ENCODE peak calls at places on chromosomes 2 and 18, in eight cellular contexts. One of them, this sample, is unnamed.

GRCh38 chr2:44250376-44250775 is 24.9 kb upstream of the SLC3A1 start:
- DNase-seq in IMR-90: no peak
- DNase-seq in SK-MEL-5: no peak
- DNase-seq in fibroblast of gingiva: no peak
- DNase-seq in heart left ventricle: no peak
- DNase-seq in activated CD4-positive, CD25-positive, alpha-beta regulatory T cell treated with anti-CD3 and anti-CD28 coated beads, Interleukin-2, amount 50 U/mL, for 16 hours: no peak
- DNase-seq in AG09309: no peak
- DNase-seq in foreskin fibroblast: no peak
- DNase-seq in this sample: no peak

GRCh38 chr2:212032032-212032431 is 506.6 kb downstream of the ERBB4 start:
- DNase-seq in IMR-90: peak; percentile 78
- DNase-seq in SK-MEL-5: no peak
- DNase-seq in fibroblast of gingiva: peak; percentile 96
- DNase-seq in heart left ventricle: no peak
- DNase-seq in activated CD4-positive, CD25-positive, alpha-beta regulatory T cell treated with anti-CD3 and anti-CD28 coated beads, Interleukin-2, amount 50 U/mL, for 16 hours: no peak
- DNase-seq in AG09309: peak; percentile 58
- DNase-seq in foreskin fibroblast: peak; percentile 57
- DNase-seq in this sample: no peak

GRCh38 chr2:7133521-7133920 is 216.3 kb downstream of the RNF144A start:
- DNase-seq in IMR-90: no peak
- DNase-seq in SK-MEL-5: peak; percentile 56
- DNase-seq in fibroblast of gingiva: no peak
- DNase-seq in heart left ventricle: no peak
- DNase-seq in activated CD4-positive, CD25-positive, alpha-beta regulatory T cell treated with anti-CD3 and anti-CD28 coated beads, Interleukin-2, amount 50 U/mL, for 16 hours: no peak
- DNase-seq in AG09309: no peak
- DNase-seq in foreskin fibroblast: no peak
- DNase-seq in this sample: no peak

GRCh38 chr2:118834901-118835738 is 12.3 kb downstream of the EN1 start:
- DNase-seq in IMR-90: no peak
- DNase-seq in SK-MEL-5: no peak
- DNase-seq in fibroblast of gingiva: no peak
- DNase-seq in heart left ventricle: no peak
- DNase-seq in activated CD4-positive, CD25-positive, alpha-beta regulatory T cell treated with anti-CD3 and anti-CD28 coated beads, Interleukin-2, amount 50 U/mL, for 16 hours: no peak
- DNase-seq in AG09309: no peak
- DNase-seq in foreskin fibroblast: peak; percentile 33
- DNase-seq in this sample: no peak

GRCh38 chr18:8890957-8891464 is 185.7 kb downstream of the MTCL1 start:
- DNase-seq in IMR-90: peak; percentile 97
- DNase-seq in SK-MEL-5: peak; percentile 64
- DNase-seq in fibroblast of gingiva: peak; percentile 69
- DNase-seq in heart left ventricle: no peak
- DNase-seq in activated CD4-positive, CD25-positive, alpha-beta regulatory T cell treated with anti-CD3 and anti-CD28 coated beads, Interleukin-2, amount 50 U/mL, for 16 hours: no peak
- DNase-seq in AG09309: peak; percentile 82
- DNase-seq in foreskin fibroblast: peak; percentile 93
- DNase-seq in this sample: no peak

GRCh38 chr2:694174-694573 is 17.0 kb upstream of the TMEM18 start:
- DNase-seq in IMR-90: peak; percentile 77
- DNase-seq in SK-MEL-5: no peak
- DNase-seq in fibroblast of gingiva: peak; percentile 14
- DNase-seq in heart left ventricle: no peak
- DNase-seq in activated CD4-positive, CD25-positive, alpha-beta regulatory T cell treated with anti-CD3 and anti-CD28 coated beads, Interleukin-2, amount 50 U/mL, for 16 hours: no peak
- DNase-seq in AG09309: no peak
- DNase-seq in foreskin fibroblast: peak; percentile 61
- DNase-seq in this sample: no peak

GRCh38 chr18:31040982-31041345 is 1.6 kb downstream of the DSC3 start:
- DNase-seq in IMR-90: no peak
- DNase-seq in SK-MEL-5: no peak
- DNase-seq in fibroblast of gingiva: no peak
- DNase-seq in heart left ventricle: no peak
- DNase-seq in activated CD4-positive, CD25-positive, alpha-beta regulatory T cell treated with anti-CD3 and anti-CD28 coated beads, Interleukin-2, amount 50 U/mL, for 16 hours: no peak
- DNase-seq in AG09309: no peak
- DNase-seq in foreskin fibroblast: peak; percentile 1
- DNase-seq in this sample: no peak

GRCh38 chr2:203998195-203998804 is 61.7 kb downstream of the ICOS start:
- DNase-seq in IMR-90: peak; percentile 22
- DNase-seq in SK-MEL-5: no peak
- DNase-seq in fibroblast of gingiva: peak; percentile 72
- DNase-seq in heart left ventricle: no peak
- DNase-seq in activated CD4-positive, CD25-positive, alpha-beta regulatory T cell treated with anti-CD3 and anti-CD28 coated beads, Interleukin-2, amount 50 U/mL, for 16 hours: no peak
- DNase-seq in AG09309: no peak
- DNase-seq in foreskin fibroblast: no peak
- DNase-seq in this sample: no peak